ENCODE peak calls at places on chromosome 15, in six cellular contexts. V is mesendoderm; Z is hypothalamus; P is LoVo; S is NCI-H1105; D is stimulated activated naive CD8-positive, alpha-beta T cell treated with anti-CD3 and anti-CD28 coated beads, Interleukin-15, amount 100 ng/mL, for 72 hours. U is an unnamed sample.

GRCh38 chr15:33005582-33005981 is 188.9 kb downstream of the FMN1 start:
- DNase-seq in V (no peak), Z (no peak), P (no peak), S (no peak), D (no peak), U (no peak)

GRCh38 chr15:66938114-66938830 is 127.1 kb upstream of the SMAD3 start:
- DNase-seq in V (no peak), Z (no peak), P (peak), S (no peak), D (no peak), U (no peak)

GRCh38 chr15:65246026-65246714 is 34.9 kb upstream of the CILP start:
- DNase-seq in V (no peak), Z (no peak), P (no peak), S (no peak), D (no peak), U (no peak)

GRCh38 chr15:48965972-48966371 is 2.3 kb upstream of the SHC4 start:
- DNase-seq in V (peak), Z (no peak), P (no peak), S (no peak), D (no peak), U (no peak)

GRCh38 chr15:43492673-43493601 is at the start of gene TP53BP1:
- DNase-seq in V (peak), Z (peak), P (peak), S (peak), D (peak), U (peak)

GRCh38 chr15:59702351-59702750 is 13.2 kb upstream of the BNIP2 start:
- DNase-seq in V (no peak), Z (no peak), P (no peak), S (no peak), D (no peak), U (no peak)

GRCh38 chr15:77529394-77530159 is 103.1 kb downstream of the LINGO1 start:
- DNase-seq in V (no peak), Z (no peak), P (no peak), S (no peak), D (no peak), U (no peak)

GRCh38 chr15:39698444-39699390 is 83.9 kb downstream of the FSIP1 start:
- DNase-seq in V (no peak), Z (no peak), P (no peak), S (no peak), D (no peak), U (no peak)

GRCh38 chr15:51048308-51048707 is 46.4 kb downstream of the TNFAIP8L3 start:
- DNase-seq in V (no peak), Z (no peak), P (no peak), S (no peak), D (no peak), U (no peak)

GRCh38 chr15:57348081-57348480 is 28.2 kb upstream of the CGNL1 start:
- DNase-seq in V (no peak), Z (no peak), P (no peak), S (no peak), D (no peak), U (no peak)

GRCh38 chr15:101175396-101175795 is 76.5 kb downstream of the CHSY1 start:
- DNase-seq in V (no peak), Z (no peak), P (no peak), S (no peak), D (no peak), U (no peak)

GRCh38 chr15:52050416-52050815 is 31.4 kb downstream of the MAPK6 start:
- DNase-seq in V (no peak), Z (no peak), P (peak), S (no peak), D (no peak), U (no peak)

GRCh38 chr15:73763893-73764292 is 10.7 kb upstream of the INSYN1 start:
- DNase-seq in V (no peak), Z (no peak), P (no peak), S (no peak), D (no peak), U (no peak)

GRCh38 chr15:49038382-49038781 is 7.9 kb downstream of the SECISBP2L start:
- DNase-seq in V (no peak), Z (no peak), P (no peak), S (no peak), D (no peak), U (no peak)

GRCh38 chr15:33131880-33132279 is 62.6 kb downstream of the FMN1 start:
- DNase-seq in V (no peak), Z (no peak), P (no peak), S (no peak), D (no peak), U (no peak)

GRCh38 chr15:59349715-59350420 is 22.8 kb downstream of the MYO1E start:
- DNase-seq in V (peak), Z (no peak), P (peak), S (no peak), D (no peak), U (no peak)

GRCh38 chr15:47188766-47189507 is 528.4 kb upstream of the SEMA6D start:
- DNase-seq in V (no peak), Z (no peak), P (no peak), S (peak), D (no peak), U (no peak)

GRCh38 chr15:51499379-51499976 is 123.1 kb downstream of the DMXL2 start:
- DNase-seq in V (peak), Z (no peak), P (no peak), S (peak), D (no peak), U (no peak)

GRCh38 chr15:39843561-39843960 is 60.9 kb upstream of the FSIP1 start:
- DNase-seq in V (no peak), Z (no peak), P (no peak), S (no peak), D (no peak), U (no peak)

GRCh38 chr15:65336767-65337435 is 32.4 kb downstream of the RNU5B-1 start:
- DNase-seq in V (no peak), Z (no peak), P (no peak), S (no peak), D (no peak), U (no peak)

GRCh38 chr15:71116366-71116765 is 1.1 kb downstream of the THSD4 start:
- DNase-seq in V (no peak), Z (no peak), P (peak), S (no peak), D (no peak), U (no peak)

GRCh38 chr15:90142216-90143175 is 40.2 kb upstream of the IDH2 start:
- DNase-seq in V (no peak), Z (no peak), P (no peak), S (no peak), D (no peak), U (peak)

GRCh38 chr15:25673351-25673750 is 189.8 kb downstream of the ATP10A start:
- DNase-seq in V (no peak), Z (no peak), P (no peak), S (no peak), D (no peak), U (no peak)

GRCh38 chr15:62035256-62035908 is 24.9 kb downstream of the VPS13C start:
- DNase-seq in V (no peak), Z (no peak), P (no peak), S (no peak), D (no peak), U (no peak)

GRCh38 chr15:51768018-51768417 is 16.6 kb downstream of the TMOD2 start:
- DNase-seq in V (no peak), Z (no peak), P (no peak), S (no peak), D (peak), U (no peak)

GRCh38 chr15:98713585-98714001 is 65.3 kb downstream of the IGF1R start:
- DNase-seq in V (peak), Z (no peak), P (no peak), S (no peak), D (no peak), U (no peak)

GRCh38 chr15:49036650-49037545 is 9.3 kb downstream of the SECISBP2L start:
- DNase-seq in V (no peak), Z (no peak), P (no peak), S (no peak), D (no peak), U (no peak)

GRCh38 chr15:34810455-34811146 is 15.3 kb upstream of the ACTC1 start:
- DNase-seq in V (peak), Z (no peak), P (no peak), S (no peak), D (no peak), U (no peak)

GRCh38 chr15:95898746-95899145 is 431.8 kb upstream of the NR2F2 start:
- DNase-seq in V (no peak), Z (no peak), P (no peak), S (no peak), D (no peak), U (no peak)

GRCh38 chr15:98760112-98760826 is 111.9 kb downstream of the IGF1R start:
- DNase-seq in V (no peak), Z (no peak), P (no peak), S (peak), D (no peak), U (no peak)

GRCh38 chr15:66704019-66704782 is 2.2 kb downstream of the SMAD6 start:
- DNase-seq in V (no peak), Z (no peak), P (no peak), S (no peak), D (no peak), U (no peak)

GRCh38 chr15:40105517-40106202 is 3.0 kb downstream of the BMF start:
- DNase-seq in V (no peak), Z (no peak), P (no peak), S (no peak), D (no peak), U (no peak)

GRCh38 chr15:72116680-72117447 is 1.1 kb downstream of the MYO9A start:
- DNase-seq in V (peak), Z (peak), P (no peak), S (peak), D (no peak), U (peak)

GRCh38 chr15:95132774-95133173 is 901.4 kb downstream of the MCTP2 start:
- DNase-seq in V (peak), Z (no peak), P (no peak), S (no peak), D (no peak), U (no peak)

GRCh38 chr15:42548258-42549051 is at the start of the genes HAUS2 and LRRC57:
- DNase-seq in V (peak), Z (peak), P (peak), S (peak), D (peak), U (peak)